ENCODE peak calls at places on chromosome 1, in four cellular contexts. One of them, this sample, is unnamed. For H3K4me1, the result is how much of the 10 kb centered on the place peaks cover.

GRCh38 chr1:28577052-28577678 is 14.9 kb upstream of the RAB42 start:
- DNase-seq in breast epithelium: no peak
- DNase-seq in heart left ventricle: no peak
- DNase-seq in CD8-positive, alpha-beta T cell: no peak
- DNase-seq in this sample: no peak

GRCh38 chr1:54500030-54500389 is 48.0 kb upstream of the ACOT11 start:
- DNase-seq in breast epithelium: no peak
- DNase-seq in heart left ventricle: no peak
- DNase-seq in CD8-positive, alpha-beta T cell: no peak
- DNase-seq in this sample: no peak

GRCh38 chr1:8649027-8649426 is 168.4 kb downstream of the RERE start:
- DNase-seq in breast epithelium: no peak
- DNase-seq in heart left ventricle: no peak
- DNase-seq in CD8-positive, alpha-beta T cell: no peak
- DNase-seq in this sample: no peak

GRCh38 chr1:87203890-87204289 is 124.8 kb upstream of the LMO4 start:
- DNase-seq in breast epithelium: no peak
- DNase-seq in heart left ventricle: no peak
- DNase-seq in CD8-positive, alpha-beta T cell: no peak
- DNase-seq in this sample: no peak

GRCh38 chr1:48039088-48040049 is 42.2 kb upstream of the TRABD2B start:
- DNase-seq in breast epithelium: no peak
- DNase-seq in heart left ventricle: no peak
- DNase-seq in CD8-positive, alpha-beta T cell: no peak
- DNase-seq in this sample: no peak

GRCh38 chr1:182957902-182958395 is 5.0 kb upstream of the SHCBP1L start:
- DNase-seq in breast epithelium: no peak
- DNase-seq in heart left ventricle: no peak
- DNase-seq in CD8-positive, alpha-beta T cell: no peak
- DNase-seq in this sample: no peak

GRCh38 chr1:110626890-110627289 is 20.7 kb upstream of the KCNA2 start:
- DNase-seq in breast epithelium: no peak
- DNase-seq in heart left ventricle: no peak
- DNase-seq in CD8-positive, alpha-beta T cell: peak
- DNase-seq in this sample: no peak

GRCh38 chr1:215517441-215517891 is 49.6 kb upstream of the KCTD3 start:
- DNase-seq in breast epithelium: no peak
- DNase-seq in heart left ventricle: no peak
- DNase-seq in CD8-positive, alpha-beta T cell: no peak
- DNase-seq in this sample: no peak

GRCh38 chr1:159786465-159786864 is 5.7 kb downstream of the DUSP23 start:
- DNase-seq in breast epithelium: no peak
- DNase-seq in heart left ventricle: no peak
- DNase-seq in CD8-positive, alpha-beta T cell: no peak
- DNase-seq in this sample: no peak

GRCh38 chr1:174584071-174584470 is 136.3 kb downstream of the GPR52 start:
- DNase-seq in breast epithelium: no peak
- DNase-seq in heart left ventricle: no peak
- DNase-seq in CD8-positive, alpha-beta T cell: no peak
- DNase-seq in this sample: no peak

GRCh38 chr1:85406887-85407593 is 57.9 kb downstream of the DDAH1 start:
- DNase-seq in breast epithelium: no peak
- DNase-seq in heart left ventricle: peak
- DNase-seq in CD8-positive, alpha-beta T cell: no peak
- DNase-seq in this sample: no peak

GRCh38 chr1:219414250-219414649 is 198.7 kb downstream of the ZC3H11B start:
- DNase-seq in breast epithelium: no peak
- DNase-seq in heart left ventricle: no peak
- DNase-seq in CD8-positive, alpha-beta T cell: no peak
- DNase-seq in this sample: no peak

GRCh38 chr1:206556047-206556747 is 48.9 kb downstream of the RASSF5 start:
- DNase-seq in breast epithelium: no peak
- DNase-seq in heart left ventricle: no peak
- DNase-seq in CD8-positive, alpha-beta T cell: no peak
- DNase-seq in this sample: no peak

GRCh38 chr1:111274653-111275052 is 16.0 kb upstream of the CHIA start:
- DNase-seq in breast epithelium: no peak
- DNase-seq in heart left ventricle: no peak
- DNase-seq in CD8-positive, alpha-beta T cell: no peak
- DNase-seq in this sample: no peak

GRCh38 chr1:241225741-241226140 is 131.3 kb downstream of the RGS7 start:
- DNase-seq in breast epithelium: no peak
- DNase-seq in heart left ventricle: no peak
- DNase-seq in CD8-positive, alpha-beta T cell: no peak
- DNase-seq in this sample: no peak

GRCh38 chr1:50967416-50968020 is 2.5 kb upstream of the CDKN2C start:
- DNase-seq in breast epithelium: no peak
- DNase-seq in heart left ventricle: no peak
- DNase-seq in CD8-positive, alpha-beta T cell: no peak
- DNase-seq in this sample: no peak

GRCh38 chr1:19416145-19416544 is 69.2 kb downstream of the CAPZB start:
- DNase-seq in breast epithelium: no peak
- DNase-seq in heart left ventricle: no peak
- DNase-seq in CD8-positive, alpha-beta T cell: no peak
- DNase-seq in this sample: no peak

GRCh38 chr1:168939131-168939946 is 167.2 kb upstream of the ATP1B1 start:
- DNase-seq in breast epithelium: no peak
- DNase-seq in heart left ventricle: no peak
- DNase-seq in CD8-positive, alpha-beta T cell: no peak
- DNase-seq in this sample: no peak

GRCh38 chr1:36380782-36381181 is 4.9 kb downstream of the STK40 start:
- DNase-seq in breast epithelium: no peak
- DNase-seq in heart left ventricle: no peak
- DNase-seq in CD8-positive, alpha-beta T cell: no peak
- DNase-seq in this sample: no peak

GRCh38 chr1:199691540-199691939 is 336.0 kb upstream of the NR5A2 start:
- DNase-seq in breast epithelium: no peak
- DNase-seq in heart left ventricle: no peak
- DNase-seq in CD8-positive, alpha-beta T cell: no peak
- DNase-seq in this sample: no peak

GRCh38 chr1:30824736-30825429 is 67.3 kb upstream of the LAPTM5 start:
- DNase-seq in breast epithelium: no peak
- DNase-seq in heart left ventricle: no peak
- DNase-seq in CD8-positive, alpha-beta T cell: no peak
- DNase-seq in this sample: no peak

GRCh38 chr1:30822006-30822405 is 64.4 kb upstream of the LAPTM5 start:
- DNase-seq in breast epithelium: no peak
- DNase-seq in heart left ventricle: no peak
- DNase-seq in CD8-positive, alpha-beta T cell: no peak
- DNase-seq in this sample: no peak

GRCh38 chr1:30823969-30824735 is 66.6 kb upstream of the LAPTM5 start:
- DNase-seq in breast epithelium: peak
- DNase-seq in heart left ventricle: peak
- DNase-seq in CD8-positive, alpha-beta T cell: peak
- DNase-seq in this sample: no peak

GRCh38 chr1:30822966-30823581 is 65.5 kb upstream of the LAPTM5 start:
- DNase-seq in breast epithelium: no peak
- DNase-seq in heart left ventricle: no peak
- DNase-seq in CD8-positive, alpha-beta T cell: no peak
- DNase-seq in this sample: no peak

GRCh38 chr1:30823627-30823968 is 66.0 kb upstream of the LAPTM5 start:
- DNase-seq in breast epithelium: no peak
- DNase-seq in heart left ventricle: no peak
- DNase-seq in CD8-positive, alpha-beta T cell: no peak
- DNase-seq in this sample: no peak
- H3K27ac ChIP-seq in breast epithelium: peak
- H3K27ac ChIP-seq in heart left ventricle: peak
- H3K27ac ChIP-seq in CD8-positive, alpha-beta T cell: no peak
- H3K27ac ChIP-seq in this sample: no peak

GRCh38 chr1:44842415-44842762 is 664 bp downstream of the PTCH2 start:
- DNase-seq in breast epithelium: no peak
- DNase-seq in heart left ventricle: no peak
- DNase-seq in CD8-positive, alpha-beta T cell: no peak
- DNase-seq in this sample: no peak
- H3K4me3 ChIP-seq in breast epithelium: peak
- H3K4me3 ChIP-seq in heart left ventricle: no peak
- H3K4me3 ChIP-seq in CD8-positive, alpha-beta T cell: peak
- H3K4me3 ChIP-seq in this sample: peak

GRCh38 chr1:7338439-7338838 is 432.7 kb upstream of the VAMP3 start:
- DNase-seq in breast epithelium: no peak
- DNase-seq in heart left ventricle: no peak
- DNase-seq in CD8-positive, alpha-beta T cell: no peak
- DNase-seq in this sample: no peak
- H3K4me1 ChIP-seq in breast epithelium: under half
- H3K4me1 ChIP-seq in heart left ventricle: under half
- H3K4me1 ChIP-seq in CD8-positive, alpha-beta T cell: under half
- H3K4me1 ChIP-seq in this sample: under half

GRCh38 chr1:21280482-21280881 is 9.8 kb downstream of the ECE1 start:
- DNase-seq in breast epithelium: no peak
- DNase-seq in heart left ventricle: no peak
- DNase-seq in CD8-positive, alpha-beta T cell: no peak
- DNase-seq in this sample: no peak
- H3K27ac ChIP-seq in breast epithelium: peak
- H3K27ac ChIP-seq in heart left ventricle: peak
- H3K27ac ChIP-seq in CD8-positive, alpha-beta T cell: no peak
- H3K27ac ChIP-seq in this sample: peak

GRCh38 chr1:6960291-6960758 is 175.1 kb downstream of the CAMTA1 start:
- DNase-seq in breast epithelium: no peak
- DNase-seq in heart left ventricle: peak
- DNase-seq in CD8-positive, alpha-beta T cell: no peak
- DNase-seq in this sample: no peak

GRCh38 chr1:6961289-6961688 is 176.0 kb downstream of the CAMTA1 start:
- DNase-seq in breast epithelium: no peak
- DNase-seq in heart left ventricle: no peak
- DNase-seq in CD8-positive, alpha-beta T cell: no peak
- DNase-seq in this sample: no peak

GRCh38 chr1:6962956-6963915 is 178.0 kb downstream of the CAMTA1 start:
- DNase-seq in breast epithelium: peak
- DNase-seq in heart left ventricle: peak
- DNase-seq in CD8-positive, alpha-beta T cell: no peak
- DNase-seq in this sample: peak

GRCh38 chr1:6962390-6962955 is 177.2 kb downstream of the CAMTA1 start:
- DNase-seq in breast epithelium: peak
- DNase-seq in heart left ventricle: peak
- DNase-seq in CD8-positive, alpha-beta T cell: no peak
- DNase-seq in this sample: peak

DNA sequence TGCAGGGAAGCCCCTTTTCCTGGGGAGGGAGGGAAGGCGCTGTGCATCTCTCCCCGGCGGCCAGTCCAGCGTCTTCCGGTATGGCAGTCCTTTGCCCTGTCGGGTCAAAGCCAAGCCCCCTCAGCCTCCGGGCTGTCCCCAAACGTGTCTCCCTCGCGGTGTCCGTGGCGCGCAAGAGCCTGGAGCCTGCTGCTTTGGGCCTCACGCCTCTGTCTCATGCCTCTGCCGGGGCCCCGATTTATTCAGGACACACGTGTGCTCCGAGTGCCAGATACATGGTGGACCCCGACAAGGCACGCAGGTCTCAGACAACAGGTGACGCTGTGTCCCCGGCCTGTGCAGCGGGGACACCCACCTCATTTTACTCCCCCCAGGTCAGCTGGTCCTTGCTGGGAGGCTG is 176.7 kb downstream of the CAMTA1 start:
- DNase-seq in breast epithelium: no peak
- DNase-seq in heart left ventricle: no peak
- DNase-seq in CD8-positive, alpha-beta T cell: no peak
- DNase-seq in this sample: no peak
- H3K4me3 ChIP-seq in breast epithelium: no peak
- H3K4me3 ChIP-seq in heart left ventricle: no peak
- H3K4me3 ChIP-seq in CD8-positive, alpha-beta T cell: peak
- H3K4me3 ChIP-seq in this sample: no peak

GRCh38 chr1:225876900-225877510 is 5.2 kb downstream of the TMEM63A start:
- DNase-seq in breast epithelium: no peak
- DNase-seq in heart left ventricle: no peak
- DNase-seq in CD8-positive, alpha-beta T cell: no peak
- DNase-seq in this sample: no peak
- H3K4me1 ChIP-seq in breast epithelium: under half
- H3K4me1 ChIP-seq in heart left ventricle: under half
- H3K4me1 ChIP-seq in CD8-positive, alpha-beta T cell: half or more
- H3K4me1 ChIP-seq in this sample: half or more

GRCh38 chr1:224109981-224110380 is 3.9 kb upstream of the FBXO28 start:
- DNase-seq in breast epithelium: no peak
- DNase-seq in heart left ventricle: no peak
- DNase-seq in CD8-positive, alpha-beta T cell: no peak
- DNase-seq in this sample: no peak

GRCh38 chr1:224113545-224113917 is 380 bp upstream of the FBXO28 start:
- DNase-seq in breast epithelium: no peak
- DNase-seq in heart left ventricle: no peak
- DNase-seq in CD8-positive, alpha-beta T cell: no peak
- DNase-seq in this sample: no peak

GRCh38 chr1:224113918-224114786 is at the start of gene FBXO28:
- DNase-seq in breast epithelium: peak
- DNase-seq in heart left ventricle: peak
- DNase-seq in CD8-positive, alpha-beta T cell: peak
- DNase-seq in this sample: peak

GRCh38 chr1:224114787-224115175 is 870 bp downstream of the FBXO28 start:
- DNase-seq in breast epithelium: no peak
- DNase-seq in heart left ventricle: no peak
- DNase-seq in CD8-positive, alpha-beta T cell: no peak
- DNase-seq in this sample: no peak

GRCh38 chr1:224113005-224113404 is 906 bp upstream of the FBXO28 start:
- DNase-seq in breast epithelium: no peak
- DNase-seq in heart left ventricle: no peak
- DNase-seq in CD8-positive, alpha-beta T cell: no peak
- DNase-seq in this sample: no peak
- H3K27ac ChIP-seq in breast epithelium: no peak
- H3K27ac ChIP-seq in heart left ventricle: no peak
- H3K27ac ChIP-seq in CD8-positive, alpha-beta T cell: no peak
- H3K27ac ChIP-seq in this sample: no peak

GRCh38 chr1:57017201-57017600 is 51.4 kb upstream of the C8B start:
- DNase-seq in breast epithelium: no peak
- DNase-seq in heart left ventricle: no peak
- DNase-seq in CD8-positive, alpha-beta T cell: no peak
- DNase-seq in this sample: no peak
- H3K4me3 ChIP-seq in breast epithelium: no peak
- H3K4me3 ChIP-seq in heart left ventricle: no peak
- H3K4me3 ChIP-seq in CD8-positive, alpha-beta T cell: no peak
- H3K4me3 ChIP-seq in this sample: no peak